ENCODE peak calls at places on chromosomes 1 and 21, in five cellular contexts. One of them, this sample, is unnamed.

GRCh38 chr1:44707959-44708831 is 22.8 kb downstream of the RNU5D-1 start:
- DNase-seq in T-helper 22 cell: no peak
- DNase-seq in GM12891: no peak
- DNase-seq in T-cell: no peak
- DNase-seq in stimulated activated CD4-positive, alpha-beta T cell treated with anti-CD3 and anti-CD28 coated beads, TNF-alpha, amount 100 ng/mL, for 4 hours: no peak
- DNase-seq in this sample: peak

GRCh38 chr1:241639040-241639652 is 1.0 kb downstream of the CHML start:
- DNase-seq in T-cell: no peak
- DNase-seq in T-helper 22 cell: no peak
- DNase-seq in GM12891: no peak
- DNase-seq in stimulated activated CD4-positive, alpha-beta T cell treated with anti-CD3 and anti-CD28 coated beads, TNF-alpha, amount 100 ng/mL, for 4 hours: no peak
- DNase-seq in this sample: no peak

GRCh38 chr1:204295666-204296065 is 64.1 kb downstream of the PLEKHA6 start:
- DNase-seq in T-cell: no peak
- DNase-seq in GM12891: no peak
- DNase-seq in T-helper 22 cell: no peak
- DNase-seq in stimulated activated CD4-positive, alpha-beta T cell treated with anti-CD3 and anti-CD28 coated beads, TNF-alpha, amount 100 ng/mL, for 4 hours: no peak
- DNase-seq in this sample: no peak

GRCh38 chr21:43318841-43319781 is 107.8 kb downstream of the SIK1 start:
- DNase-seq in T-helper 22 cell: no peak
- DNase-seq in T-cell: no peak
- DNase-seq in GM12891: no peak
- DNase-seq in stimulated activated CD4-positive, alpha-beta T cell treated with anti-CD3 and anti-CD28 coated beads, TNF-alpha, amount 100 ng/mL, for 4 hours: no peak
- DNase-seq in this sample: no peak

GRCh38 chr1:31795801-31796621 is 19.8 kb downstream of the SPOCD1 start:
- DNase-seq in T-helper 22 cell: no peak
- DNase-seq in T-cell: no peak
- DNase-seq in stimulated activated CD4-positive, alpha-beta T cell treated with anti-CD3 and anti-CD28 coated beads, TNF-alpha, amount 100 ng/mL, for 4 hours: no peak
- DNase-seq in GM12891: no peak
- DNase-seq in this sample: peak

GRCh38 chr1:15937706-15938168 is 38.2 kb downstream of the ZBTB17 start:
- DNase-seq in GM12891: no peak
- DNase-seq in stimulated activated CD4-positive, alpha-beta T cell treated with anti-CD3 and anti-CD28 coated beads, TNF-alpha, amount 100 ng/mL, for 4 hours: no peak
- DNase-seq in T-cell: no peak
- DNase-seq in T-helper 22 cell: no peak
- DNase-seq in this sample: no peak

GRCh38 chr1:38622197-38622596 is 237.4 kb downstream of the RRAGC start:
- DNase-seq in T-cell: no peak
- DNase-seq in T-helper 22 cell: no peak
- DNase-seq in stimulated activated CD4-positive, alpha-beta T cell treated with anti-CD3 and anti-CD28 coated beads, TNF-alpha, amount 100 ng/mL, for 4 hours: no peak
- DNase-seq in GM12891: no peak
- DNase-seq in this sample: no peak

GRCh38 chr21:21137986-21138385 is 139.8 kb downstream of the NCAM2 start:
- DNase-seq in T-cell: no peak
- DNase-seq in stimulated activated CD4-positive, alpha-beta T cell treated with anti-CD3 and anti-CD28 coated beads, TNF-alpha, amount 100 ng/mL, for 4 hours: no peak
- DNase-seq in GM12891: no peak
- DNase-seq in T-helper 22 cell: no peak
- DNase-seq in this sample: no peak

GRCh38 chr1:230009611-230010313 is 57.3 kb upstream of the GALNT2 start:
- DNase-seq in T-cell: no peak
- DNase-seq in T-helper 22 cell: no peak
- DNase-seq in GM12891: no peak
- DNase-seq in stimulated activated CD4-positive, alpha-beta T cell treated with anti-CD3 and anti-CD28 coated beads, TNF-alpha, amount 100 ng/mL, for 4 hours: no peak
- DNase-seq in this sample: no peak

GRCh38 chr1:54407201-54407956 is 1.2 kb upstream of the SSBP3 start:
- DNase-seq in stimulated activated CD4-positive, alpha-beta T cell treated with anti-CD3 and anti-CD28 coated beads, TNF-alpha, amount 100 ng/mL, for 4 hours: peak
- DNase-seq in T-cell: peak
- DNase-seq in GM12891: peak
- DNase-seq in T-helper 22 cell: peak
- DNase-seq in this sample: peak

GRCh38 chr1:183622884-183623785 is 12.4 kb downstream of the ARPC5 start:
- DNase-seq in stimulated activated CD4-positive, alpha-beta T cell treated with anti-CD3 and anti-CD28 coated beads, TNF-alpha, amount 100 ng/mL, for 4 hours: peak
- DNase-seq in T-cell: no peak
- DNase-seq in T-helper 22 cell: peak
- DNase-seq in GM12891: no peak
- DNase-seq in this sample: peak

GRCh38 chr1:206128192-206128591 is 11.0 kb upstream of the AVPR1B start:
- DNase-seq in T-cell: no peak
- DNase-seq in GM12891: no peak
- DNase-seq in T-helper 22 cell: no peak
- DNase-seq in stimulated activated CD4-positive, alpha-beta T cell treated with anti-CD3 and anti-CD28 coated beads, TNF-alpha, amount 100 ng/mL, for 4 hours: no peak
- DNase-seq in this sample: no peak

GRCh38 chr1:99808391-99809115 is 41.6 kb upstream of the AGL start:
- DNase-seq in stimulated activated CD4-positive, alpha-beta T cell treated with anti-CD3 and anti-CD28 coated beads, TNF-alpha, amount 100 ng/mL, for 4 hours: no peak
- DNase-seq in GM12891: peak
- DNase-seq in T-helper 22 cell: no peak
- DNase-seq in T-cell: no peak
- DNase-seq in this sample: no peak

GRCh38 chr1:76881726-76882125 is 14.4 kb downstream of the ST6GALNAC5 start:
- DNase-seq in GM12891: no peak
- DNase-seq in T-cell: no peak
- DNase-seq in T-helper 22 cell: no peak
- DNase-seq in stimulated activated CD4-positive, alpha-beta T cell treated with anti-CD3 and anti-CD28 coated beads, TNF-alpha, amount 100 ng/mL, for 4 hours: no peak
- DNase-seq in this sample: no peak

GRCh38 chr1:174789399-174789798 is 210.3 kb upstream of the CACYBP start:
- DNase-seq in T-cell: no peak
- DNase-seq in stimulated activated CD4-positive, alpha-beta T cell treated with anti-CD3 and anti-CD28 coated beads, TNF-alpha, amount 100 ng/mL, for 4 hours: no peak
- DNase-seq in T-helper 22 cell: no peak
- DNase-seq in GM12891: peak
- DNase-seq in this sample: no peak

GRCh38 chr1:18962121-18962721 is 5.7 kb upstream of the IFFO2 start:
- DNase-seq in T-helper 22 cell: no peak
- DNase-seq in stimulated activated CD4-positive, alpha-beta T cell treated with anti-CD3 and anti-CD28 coated beads, TNF-alpha, amount 100 ng/mL, for 4 hours: no peak
- DNase-seq in T-cell: no peak
- DNase-seq in GM12891: no peak
- DNase-seq in this sample: no peak

GRCh38 chr1:115790846-115791245 is 22.3 kb upstream of the CASQ2 start:
- DNase-seq in stimulated activated CD4-positive, alpha-beta T cell treated with anti-CD3 and anti-CD28 coated beads, TNF-alpha, amount 100 ng/mL, for 4 hours: no peak
- DNase-seq in T-helper 22 cell: no peak
- DNase-seq in T-cell: no peak
- DNase-seq in GM12891: no peak
- DNase-seq in this sample: no peak

GRCh38 chr1:16905112-16905855 is 9.5 kb downstream of the RNU1-2 start:
- DNase-seq in GM12891: no peak
- DNase-seq in T-cell: no peak
- DNase-seq in stimulated activated CD4-positive, alpha-beta T cell treated with anti-CD3 and anti-CD28 coated beads, TNF-alpha, amount 100 ng/mL, for 4 hours: no peak
- DNase-seq in T-helper 22 cell: no peak
- DNase-seq in this sample: peak

GRCh38 chr1:242692988-242693387 is 168.5 kb upstream of the PLD5 start:
- DNase-seq in GM12891: no peak
- DNase-seq in stimulated activated CD4-positive, alpha-beta T cell treated with anti-CD3 and anti-CD28 coated beads, TNF-alpha, amount 100 ng/mL, for 4 hours: no peak
- DNase-seq in T-helper 22 cell: no peak
- DNase-seq in T-cell: no peak
- DNase-seq in this sample: no peak

This sample was measured in adrenal gland.